ENCODE peak calls at places on chromosomes 16 and 17, in seven cellular contexts. M, C, T, I, J, Z and P are unnamed samples.

GRCh38 chr16:58491-59439 is 5.1 kb downstream of the SNRNP25 start:
- DNase-seq in M (no peak), C (no peak), T (no peak), I (no peak), J (no peak), Z (no peak), P (no peak)

GRCh38 chr16:4747906-4748681 is 13.8 kb downstream of the DNAAF8 start:
- DNase-seq in M (no peak), C (no peak), T (no peak), I (no peak), J (no peak), Z (no peak), P (no peak)

GRCh38 chr16:73000020-73000906 is 47.7 kb downstream of the ZFHX3 start:
- DNase-seq in M (no peak), C (no peak), T (peak), I (no peak), J (no peak), Z (no peak), P (no peak)

GRCh38 chr16:56931769-56932587 is at the start of gene HERPUD1:
- DNase-seq in M (peak), C (peak), T (peak), I (peak), J (peak), Z (peak), P (peak)

GRCh38 chr16:88902744-88903143 is 36.3 kb upstream of the PABPN1L start:
- DNase-seq in M (no peak), C (no peak), T (no peak), I (no peak), J (no peak), Z (no peak), P (no peak)

GRCh38 chr16:70478912-70479341 is 24.5 kb downstream of the FCSK start:
- DNase-seq in M (no peak), C (no peak), T (peak), I (peak), J (no peak), Z (no peak), P (no peak)

GRCh38 chr17:42112552-42113176 is at the start of gene DHX58:
- DNase-seq in M (no peak), C (peak), T (peak), I (peak), J (peak), Z (no peak), P (peak)

GRCh38 chr16:35296962-35297653 is 1837.7 kb downstream of the TP53TG3F start:
- DNase-seq in M (peak), C (no peak), T (no peak), I (no peak), J (no peak), Z (no peak), P (no peak)

GRCh38 chr16:30658731-30659506 is 688 bp downstream of the FBRS start:
- DNase-seq in M (no peak), C (peak), T (peak), I (peak), J (peak), Z (peak), P (peak)

GRCh38 chr17:82003411-82004381 is 19.0 kb downstream of the CENPX start:
- DNase-seq in M (no peak), C (peak), T (peak), I (peak), J (peak), Z (peak), P (peak)

GRCh38 chr17:80454557-80455327 is 21.7 kb downstream of the NPTX1 start:
- DNase-seq in M (no peak), C (peak), T (peak), I (peak), J (peak), Z (peak), P (peak)
- TF ChIP-seq CTCF in M (no peak), C (no peak), T (no peak), I (no peak), J (no peak), Z (no peak), P (no peak)

DNA sequence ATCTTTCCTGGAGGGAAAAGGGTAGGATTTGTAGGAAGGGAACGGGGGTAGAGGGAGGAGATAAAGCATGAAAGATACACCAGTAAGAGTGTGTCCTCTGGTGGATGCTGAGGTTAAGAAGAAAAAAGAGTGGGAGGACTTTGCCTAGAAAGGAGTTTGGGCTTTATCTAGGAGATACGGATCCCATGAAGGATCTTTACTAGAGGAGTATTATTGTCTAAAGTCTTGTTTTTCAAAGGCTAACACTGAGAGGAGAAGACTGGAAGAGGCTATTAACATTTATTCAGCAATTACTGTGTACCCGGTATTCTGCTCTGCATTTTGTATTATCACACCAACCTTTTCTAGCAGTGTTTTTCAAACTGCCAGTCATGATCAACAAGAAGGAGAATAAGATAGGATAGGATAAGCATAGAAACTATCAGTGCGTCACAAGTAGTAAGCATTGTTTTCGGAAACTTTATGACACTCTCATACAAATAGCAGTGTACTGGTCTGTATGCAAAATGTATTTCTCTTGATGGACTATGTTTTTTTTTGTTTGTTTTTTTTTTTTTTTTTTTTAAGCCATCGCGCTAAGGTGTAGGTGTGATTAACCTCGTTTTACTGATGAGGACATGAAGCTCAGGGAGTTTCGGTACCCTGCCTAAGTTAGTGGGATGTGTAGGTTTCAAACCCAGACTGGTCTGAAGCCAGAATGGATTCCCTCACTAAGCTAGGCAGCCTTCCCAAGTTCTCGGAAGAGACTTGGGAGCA is 1.4 kb upstream of the SP2 start:
- DNase-seq in M (no peak), C (no peak), T (no peak), I (no peak), J (no peak), Z (no peak), P (no peak)
- TF ChIP-seq CTCF in M (no peak), C (no peak), T (no peak), I (no peak), J (no peak), Z (no peak), P (no peak)

DNA sequence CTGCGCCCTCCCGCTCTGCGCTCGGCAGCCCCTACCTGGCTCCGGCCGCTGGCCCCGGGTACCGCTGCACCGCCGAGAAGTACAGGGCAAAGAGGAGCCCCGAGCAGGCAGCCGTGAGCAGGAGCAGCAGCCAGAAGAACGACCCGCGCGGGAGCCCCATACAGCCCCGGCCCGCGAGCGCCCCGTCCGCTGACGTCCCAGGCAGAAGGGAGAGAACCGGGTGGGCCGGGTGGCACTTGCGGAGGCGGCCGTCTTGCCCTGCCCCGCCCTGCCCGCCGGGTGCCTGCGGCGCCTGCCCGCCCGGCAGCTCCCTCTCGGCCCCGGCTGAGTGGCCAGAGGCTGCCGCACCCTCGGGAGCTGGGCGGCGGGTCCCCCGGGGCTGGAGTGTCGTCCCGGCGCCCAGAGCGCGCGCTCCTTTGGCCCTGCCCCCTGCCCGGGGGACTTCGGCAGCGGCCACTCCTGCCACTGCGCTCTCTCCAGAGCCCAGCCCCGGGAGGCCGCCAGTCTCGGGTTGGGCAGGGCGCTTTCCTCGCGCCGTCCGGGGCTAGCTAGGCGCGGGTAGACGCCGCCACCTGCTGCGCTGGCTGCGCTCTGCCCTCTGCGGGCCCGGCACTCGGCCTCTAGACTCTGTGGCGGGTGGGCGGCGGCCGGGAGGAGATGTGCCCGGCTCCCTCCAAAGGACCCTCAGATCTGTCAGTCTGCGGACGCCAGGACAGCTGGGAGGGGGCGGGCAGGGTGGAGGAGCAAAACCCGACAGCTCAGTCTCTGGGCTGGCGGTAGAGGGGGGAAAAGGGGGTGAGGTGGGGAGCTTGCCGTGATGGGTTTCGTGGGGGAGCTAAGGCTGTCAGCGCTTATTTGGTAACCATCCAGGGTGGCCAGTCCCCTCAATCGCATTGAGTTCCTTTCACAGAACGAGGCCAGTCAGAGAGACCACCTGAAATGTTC is at the start of gene ST6GALNAC2:
- DNase-seq in M (no peak), C (peak), T (peak), I (no peak), J (no peak), Z (peak), P (no peak)
- TF ChIP-seq CTCF in M (no peak), C (peak), T (peak), I (no peak), J (peak), Z (no peak), P (peak)

DNA sequence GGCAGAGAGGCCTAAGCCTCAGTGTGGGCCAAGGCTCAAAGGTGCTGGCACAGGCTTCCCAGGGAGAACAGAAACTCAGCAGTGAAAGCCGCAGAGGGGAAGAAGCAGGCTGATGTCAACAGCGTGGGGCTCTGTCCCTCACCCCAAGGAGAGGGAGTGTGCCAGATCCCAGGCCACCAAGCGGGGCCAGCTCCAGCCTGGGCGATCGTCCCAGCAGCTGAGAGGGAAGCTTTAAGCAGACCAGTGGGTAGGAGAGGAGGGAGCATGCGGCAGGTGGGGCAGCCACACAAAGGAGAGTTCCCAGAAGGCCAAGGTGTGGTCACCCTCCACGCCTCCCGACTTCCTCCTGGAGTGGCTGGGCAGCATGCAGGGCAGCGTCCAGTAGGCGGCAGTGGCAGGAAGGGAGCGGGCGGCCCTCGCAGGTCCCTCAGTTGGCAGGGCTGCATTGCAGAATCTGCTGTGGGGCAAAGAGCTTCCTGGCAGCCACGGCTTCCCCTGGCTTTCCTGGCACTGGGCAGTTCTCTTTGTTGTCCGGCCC is 6.0 kb downstream of the SYNGR2 start:
- DNase-seq in M (no peak), C (peak), T (peak), I (no peak), J (no peak), Z (no peak), P (no peak)
- TF ChIP-seq CTCF in M (peak), C (peak), T (peak), I (no peak), J (no peak), Z (no peak), P (no peak)

GRCh38 chr17:76582660-76583059 is 3.0 kb downstream of the ST6GALNAC2 start:
- DNase-seq in M (no peak), C (no peak), T (no peak), I (no peak), J (no peak), Z (no peak), P (no peak)
- TF ChIP-seq CTCF in M (no peak), C (no peak), T (no peak), I (no peak), J (no peak), Z (no peak), P (no peak)

DNA sequence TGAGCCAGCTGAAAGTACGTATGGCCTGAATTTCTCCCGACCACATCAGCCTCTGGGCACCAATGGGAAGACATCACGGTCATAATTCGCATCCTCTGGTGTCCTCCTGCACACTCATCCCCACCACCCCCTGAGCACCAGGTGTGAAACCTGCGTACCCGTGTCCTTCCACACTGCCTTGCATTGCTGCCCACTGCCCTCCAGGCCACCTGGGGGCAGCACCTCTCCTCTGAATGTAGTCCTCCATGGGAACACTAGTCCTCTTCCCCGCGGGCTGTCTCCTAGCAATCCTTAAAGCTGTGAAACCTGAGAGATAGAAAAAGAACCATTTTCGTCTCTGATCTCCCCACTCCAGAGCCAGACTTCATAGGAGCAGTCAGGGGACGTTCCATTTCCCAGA is 125.5 kb downstream of the ZNF18 start:
- DNase-seq in M (no peak), C (no peak), T (no peak), I (no peak), J (no peak), Z (no peak), P (no peak)
- TF ChIP-seq CTCF in M (no peak), C (no peak), T (no peak), I (no peak), J (no peak), Z (no peak), P (no peak)

DNA sequence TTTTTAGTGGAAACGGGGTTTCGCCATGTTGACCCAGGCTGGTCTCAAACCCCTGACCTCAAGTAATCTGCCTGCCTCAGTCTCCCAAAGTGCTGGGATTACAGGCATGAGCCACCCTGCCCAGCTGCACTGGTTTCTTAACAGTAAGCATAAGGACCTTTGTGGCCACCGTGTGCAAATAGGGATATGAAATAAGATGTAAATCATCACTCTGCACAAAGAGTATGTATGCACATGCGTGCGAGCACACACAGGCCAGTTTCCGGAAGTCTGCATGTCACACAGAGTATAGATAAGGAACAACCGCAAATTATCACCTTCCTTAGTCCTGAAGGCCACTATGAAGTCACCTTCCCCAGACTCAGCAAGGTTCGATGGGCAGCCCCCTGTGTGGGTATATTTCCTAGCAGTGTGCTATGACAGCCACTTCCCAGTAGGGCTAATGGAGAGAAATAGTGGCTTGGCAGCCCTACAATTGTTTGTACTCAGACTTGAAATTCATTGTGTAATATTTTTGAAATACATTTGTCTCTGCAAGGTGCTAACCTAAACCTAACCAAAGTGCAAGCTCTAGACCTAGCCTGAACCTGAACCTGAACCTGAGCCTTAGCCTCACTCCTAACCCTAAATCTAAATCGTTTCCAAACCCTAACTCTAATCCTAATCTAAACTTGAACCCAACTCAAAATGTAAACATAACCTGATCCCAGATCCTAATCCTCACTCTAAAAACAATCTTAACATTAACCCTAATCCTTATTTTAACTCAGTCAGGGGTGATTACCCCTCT is 48.4 kb upstream of the SKAP1 start:
- DNase-seq in M (no peak), C (no peak), T (no peak), I (peak), J (no peak), Z (no peak), P (no peak)
- TF ChIP-seq CTCF in M (no peak), C (no peak), T (no peak), I (peak), J (no peak), Z (no peak), P (no peak)

GRCh38 chr17:77507116-77507885 is 366.5 kb downstream of the SEC14L1 start:
- DNase-seq in M (no peak), C (peak), T (no peak), I (no peak), J (no peak), Z (peak), P (no peak)
- TF ChIP-seq CTCF in M (no peak), C (no peak), T (no peak), I (peak), J (no peak), Z (no peak), P (no peak)

GRCh38 chr17:5111402-5112204 is at the start of gene ZNF232:
- DNase-seq in M (no peak), C (peak), T (peak), I (peak), J (peak), Z (peak), P (peak)
- TF ChIP-seq CTCF in M (no peak), C (peak), T (peak), I (no peak), J (no peak), Z (no peak), P (no peak)

GRCh38 chr16:81585785-81586184 is 141.2 kb downstream of the CMIP start:
- DNase-seq in M (no peak), C (no peak), T (no peak), I (peak), J (no peak), Z (no peak), P (no peak)
- TF ChIP-seq CTCF in M (no peak), C (no peak), T (no peak), I (peak), J (no peak), Z (peak), P (peak)